ENCODE peak calls at places on chromosomes 16 and 17, in four cellular contexts. H is aorta; Z is activated CD4-positive, alpha-beta T cell treated with anti-CD3 and anti-CD28 coated beads for 24 hours; S is fibroblast of villous mesenchyme. N is an unnamed sample.

GRCh38 chr16:64545769-64546168 is 576.1 kb downstream of the CDH11 start:
- DNase-seq in Z (no peak), H (no peak), S (no peak), N (no peak)

GRCh38 chr16:80623376-80623775 is 82.6 kb downstream of the DYNLRB2 start:
- DNase-seq in S (peak; percentile 72), H (no peak), Z (no peak), N (no peak)

GRCh38 chr17:51351090-51351489 is 90.7 kb downstream of the UTP18 start:
- DNase-seq in S (no peak), H (no peak), Z (no peak), N (no peak)

GRCh38 chr16:84777435-84777834 is 42.4 kb upstream of the CRISPLD2 start:
- DNase-seq in S (no peak), Z (no peak), H (no peak), N (no peak)

GRCh38 chr17:47213540-47213939 is 4.4 kb downstream of the MYL4 start:
- DNase-seq in Z (no peak), S (no peak), H (no peak), N (no peak)

GRCh38 chr17:40648326-40648968 is 829 bp upstream of the SMARCE1 start:
- DNase-seq in Z (peak; percentile 5), S (no peak), H (peak; percentile 80), N (no peak)

GRCh38 chr17:44137891-44138709 is 3.6 kb upstream of the HROB start:
- DNase-seq in Z (peak; percentile 67), S (peak; percentile 99), H (peak; percentile 96), N (peak; percentile 91)

GRCh38 chr17:82826956-82827355 is 12.9 kb downstream of the ZNF750 start:
- DNase-seq in H (peak; percentile 33), Z (no peak), S (no peak), N (no peak)

GRCh38 chr17:12180644-12181261 is 160.1 kb downstream of the MAP2K4 start:
- DNase-seq in H (no peak), S (peak; percentile 69), Z (peak; percentile 3), N (peak; percentile 78)

GRCh38 chr16:3949287-3949686 is 68.8 kb upstream of the CREBBP start:
- DNase-seq in H (no peak), S (no peak), Z (no peak), N (peak; percentile 62)

GRCh38 chr16:84637709-84638108 is 10.6 kb upstream of the KLHL36 start:
- DNase-seq in Z (no peak), S (no peak), H (no peak), N (no peak)

GRCh38 chr16:4288148-4288921 is 15.5 kb upstream of the TFAP4 start:
- DNase-seq in H (peak; percentile 94), Z (peak; percentile 61), S (peak; percentile 68), N (peak; percentile 84)

GRCh38 chr17:44360826-44361225 is 2.8 kb downstream of the FAM171A2 start:
- DNase-seq in Z (no peak), H (peak; percentile 55), S (peak; percentile 67), N (peak; percentile 95)

GRCh38 chr17:80997471-80998387 is 6.1 kb downstream of the CHMP6 start:
- DNase-seq in H (no peak), Z (no peak), S (no peak), N (no peak)

N was measured in left kidney.